ENCODE peak calls at places on chromosomes 5 and 9, in four cellular contexts. K is aorta, R is lower lobe of right lung, I is tibial nerve. M is an unnamed sample.

GRCh38 chr9:36517131-36517530 is 55.6 kb upstream of the MELK start:
- DNase-seq in K (no peak), R (no peak), I (no peak), M (no peak)

GRCh38 chr5:115549154-115549553 is 4.6 kb upstream of the FEM1C start:
- DNase-seq in K (no peak), R (no peak), I (no peak), M (no peak)

GRCh38 chr9:19408316-19408692 is 505 bp upstream of the ACER2 start:
- DNase-seq in K (peak), R (no peak), I (peak), M (peak)

GRCh38 chr5:108587816-108588215 is 159.9 kb upstream of the FER start:
- DNase-seq in K (no peak), R (no peak), I (no peak), M (no peak)

GRCh38 chr5:155786108-155786507 is 540.9 kb upstream of the SGCD start:
- DNase-seq in K (no peak), R (no peak), I (no peak), M (no peak)

GRCh38 chr5:68593211-68593701 is 377.7 kb downstream of the PIK3R1 start:
- DNase-seq in K (no peak), R (no peak), I (no peak), M (no peak)

GRCh38 chr5:125696762-125697161 is 726.4 kb upstream of the GRAMD2B start:
- DNase-seq in K (peak), R (no peak), I (peak), M (no peak)

GRCh38 chr5:132497488-132497997 is 7.0 kb upstream of the IRF1 start:
- DNase-seq in K (peak), R (peak), I (peak), M (peak)

GRCh38 chr9:112093875-112094227 is 81.2 kb downstream of the SUSD1 start:
- DNase-seq in K (no peak), R (no peak), I (no peak), M (no peak)

GRCh38 chr5:146620663-146621051 is 104.7 kb upstream of the GPR151 start:
- DNase-seq in K (no peak), R (no peak), I (no peak), M (no peak)

GRCh38 chr5:14665949-14666741 is 1.6 kb downstream of the OTULIN start:
- DNase-seq in K (no peak), R (no peak), I (no peak), M (no peak)

GRCh38 chr9:137605146-137606004 is at the start of gene ARRDC1:
- DNase-seq in K (peak), R (peak), I (peak), M (peak)

GRCh38 chr9:98862936-98863335 is 55.5 kb downstream of the GALNT12 start:
- DNase-seq in K (no peak), R (no peak), I (no peak), M (no peak)

GRCh38 chr9:89945133-89945532 is 340.3 kb downstream of the GADD45G start:
- DNase-seq in K (no peak), R (no peak), I (no peak), M (no peak)

GRCh38 chr9:135567311-135567710 is 5.8 kb downstream of the PAEP start:
- DNase-seq in K (no peak), R (no peak), I (no peak), M (no peak)

GRCh38 chr5:86968311-86968753 is 299.4 kb upstream of the RASA1 start:
- DNase-seq in K (no peak), R (no peak), I (no peak), M (peak)

GRCh38 chr5:52796507-52797103 is 8.9 kb downstream of the ITGA1 start:
- DNase-seq in K (no peak), R (no peak), I (no peak), M (no peak)

GRCh38 chr5:177361418-177362101 is 3.8 kb downstream of the RGS14 start:
- DNase-seq in K (peak), R (peak), I (no peak), M (no peak)

GRCh38 chr5:173757817-173758216 is 130.3 kb upstream of the CPEB4 start:
- DNase-seq in K (no peak), R (no peak), I (no peak), M (no peak)

GRCh38 chr9:113631093-113631765 is 167.7 kb downstream of the RGS3 start:
- DNase-seq in K (no peak), R (no peak), I (no peak), M (no peak)

GRCh38 chr5:1437452-1437851 is 7.8 kb downstream of the SLC6A3 start:
- DNase-seq in K (no peak), R (no peak), I (no peak), M (no peak)

GRCh38 chr9:4973246-4973645 is 11.8 kb upstream of the JAK2 start:
- DNase-seq in K (no peak), R (no peak), I (no peak), M (no peak)

GRCh38 chr5:66981705-66982387 is 214.8 kb downstream of the CD180 start:
- DNase-seq in K (no peak), R (no peak), I (no peak), M (no peak)

GRCh38 chr9:136626740-136627642 is 35.7 kb upstream of the EGFL7 start:
- DNase-seq in K (peak), R (peak), I (no peak), M (no peak)

GRCh38 chr9:106632621-106633020 is 230.3 kb upstream of the ZNF462 start:
- DNase-seq in K (no peak), R (no peak), I (no peak), M (no peak)

GRCh38 chr5:138459311-138459710 is 6.0 kb upstream of the EGR1 start:
- DNase-seq in K (peak), R (peak), I (peak), M (no peak)

GRCh38 chr5:141077826-141078225 is 16.6 kb upstream of the PCDHB2 start:
- DNase-seq in K (no peak), R (no peak), I (no peak), M (no peak)

GRCh38 chr5:117973785-117974184 is 1014.6 kb downstream of the DTWD2 start:
- DNase-seq in K (no peak), R (no peak), I (no peak), M (no peak)

GRCh38 chr5:68534131-68534940 is 318.8 kb downstream of the PIK3R1 start:
- DNase-seq in K (peak), R (no peak), I (no peak), M (no peak)

GRCh38 chr9:127680226-127680625 is 26.6 kb upstream of the CFAP157 start:
- DNase-seq in K (no peak), R (no peak), I (no peak), M (no peak)
- H3K27ac ChIP-seq in K (no peak), R (no peak), I (no peak), M (no peak)

DNA sequence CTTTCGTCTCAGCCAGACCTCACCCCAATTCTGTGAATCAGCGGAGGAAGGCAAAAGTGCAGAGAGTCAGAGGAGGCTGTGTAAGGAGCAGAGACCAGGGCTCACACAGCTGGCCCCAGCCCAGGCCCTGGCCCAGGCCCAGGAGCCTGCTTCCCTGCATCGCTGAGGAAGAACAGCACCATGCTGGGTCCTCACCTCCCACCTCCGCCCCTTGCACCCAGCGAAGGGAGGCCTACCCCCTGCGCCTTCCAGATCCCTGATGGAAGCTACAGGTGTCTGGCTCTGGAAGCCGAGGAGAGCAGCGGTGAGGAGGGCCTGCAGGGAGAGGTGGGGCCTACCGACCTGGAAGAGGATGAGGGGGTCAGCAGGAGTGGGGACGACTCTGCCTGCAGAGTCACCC is 22.3 kb upstream of the SYNPO start:
- DNase-seq in K (no peak), R (no peak), I (no peak), M (no peak)
- H3K27ac ChIP-seq in K (peak), R (peak), I (no peak), M (peak)

DNA sequence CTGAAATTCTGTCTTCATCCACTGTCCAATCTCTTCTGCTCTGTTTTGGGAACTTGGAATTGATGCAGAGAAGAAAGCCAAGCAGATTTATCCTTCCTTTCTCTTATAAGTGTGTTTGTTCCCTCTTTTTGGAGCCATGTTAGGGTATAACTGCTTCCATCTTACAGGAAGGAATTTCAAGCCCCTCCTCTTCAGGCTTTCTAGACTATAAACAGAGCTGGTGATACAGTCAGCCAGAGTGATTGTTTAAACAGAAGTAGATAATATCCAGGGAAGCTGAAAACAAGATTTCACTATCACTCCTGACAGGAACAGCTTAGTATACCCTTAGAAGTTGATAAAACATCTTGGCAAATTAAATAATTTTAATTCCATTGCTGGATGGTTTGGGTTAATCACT is 102.1 kb upstream of the DMRT1 start:
- DNase-seq in K (no peak), R (no peak), I (no peak), M (no peak)
- H3K27ac ChIP-seq in K (no peak), R (peak), I (no peak), M (peak)

GRCh38 chr9:74498616-74499095 is 1.5 kb downstream of the RORB start:
- DNase-seq in K (no peak), R (no peak), I (no peak), M (no peak)

GRCh38 chr9:74494490-74494889 is 2.6 kb upstream of the RORB start:
- DNase-seq in K (no peak), R (no peak), I (no peak), M (no peak)

GRCh38 chr9:74497750-74498615 is 848 bp downstream of the RORB start:
- DNase-seq in K (peak), R (peak), I (no peak), M (peak)

GRCh38 chr9:74499111-74499601 is 2.0 kb downstream of the RORB start:
- DNase-seq in K (no peak), R (no peak), I (no peak), M (peak)

GRCh38 chr9:74496819-74497749 is at the start of gene RORB:
- DNase-seq in K (peak), R (peak), I (peak), M (peak)
- H3K27ac ChIP-seq in K (no peak), R (no peak), I (no peak), M (no peak)

GRCh38 chr9:133740891-133741290 is 2.7 kb upstream of the SARDH start:
- DNase-seq in K (no peak), R (no peak), I (no peak), M (no peak)

GRCh38 chr9:133739408-133740280 is 1.5 kb upstream of the SARDH start:
- DNase-seq in K (no peak), R (no peak), I (no peak), M (no peak)

GRCh38 chr9:133742251-133742650 is 4.1 kb upstream of the SARDH start:
- DNase-seq in K (no peak), R (no peak), I (no peak), M (no peak)

GRCh38 chr9:133742849-133743444 is 4.8 kb upstream of the SARDH start:
- DNase-seq in K (peak), R (peak), I (peak), M (peak)

DNA sequence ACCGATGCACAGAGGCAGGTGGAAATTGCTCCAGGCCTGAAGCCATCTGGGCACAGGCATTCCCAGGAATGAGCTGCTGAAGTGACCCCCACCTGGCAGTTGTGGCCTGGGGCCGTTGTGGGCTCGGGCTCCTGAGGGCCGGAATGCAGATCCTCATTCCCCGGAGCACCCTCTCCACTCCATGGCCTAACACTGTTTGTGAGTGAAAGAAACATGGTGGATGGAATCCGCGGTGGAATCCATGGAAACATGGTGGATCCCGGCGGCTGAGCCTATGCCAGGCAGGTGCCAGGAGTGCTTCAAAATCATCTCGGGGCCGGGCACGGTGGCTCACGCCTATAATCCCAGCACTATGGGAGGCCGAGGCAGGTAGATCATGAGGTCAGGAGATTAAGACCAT is 3.6 kb upstream of the SARDH start:
- DNase-seq in K (no peak), R (no peak), I (no peak), M (no peak)
- H3K27ac ChIP-seq in K (no peak), R (no peak), I (no peak), M (no peak)

GRCh38 chr5:157855404-157855994 is 3.4 kb downstream of the CLINT1 start:
- DNase-seq in K (peak), R (no peak), I (peak), M (no peak)

GRCh38 chr5:157858527-157859226 is at the start of gene CLINT1:
- DNase-seq in K (peak), R (peak), I (peak), M (peak)

GRCh38 chr5:157859227-157859575 is 256 bp upstream of the CLINT1 start:
- DNase-seq in K (no peak), R (no peak), I (no peak), M (no peak)

GRCh38 chr5:157860898-157861894 is 2.3 kb upstream of the CLINT1 start:
- DNase-seq in K (no peak), R (no peak), I (no peak), M (no peak)

DNA sequence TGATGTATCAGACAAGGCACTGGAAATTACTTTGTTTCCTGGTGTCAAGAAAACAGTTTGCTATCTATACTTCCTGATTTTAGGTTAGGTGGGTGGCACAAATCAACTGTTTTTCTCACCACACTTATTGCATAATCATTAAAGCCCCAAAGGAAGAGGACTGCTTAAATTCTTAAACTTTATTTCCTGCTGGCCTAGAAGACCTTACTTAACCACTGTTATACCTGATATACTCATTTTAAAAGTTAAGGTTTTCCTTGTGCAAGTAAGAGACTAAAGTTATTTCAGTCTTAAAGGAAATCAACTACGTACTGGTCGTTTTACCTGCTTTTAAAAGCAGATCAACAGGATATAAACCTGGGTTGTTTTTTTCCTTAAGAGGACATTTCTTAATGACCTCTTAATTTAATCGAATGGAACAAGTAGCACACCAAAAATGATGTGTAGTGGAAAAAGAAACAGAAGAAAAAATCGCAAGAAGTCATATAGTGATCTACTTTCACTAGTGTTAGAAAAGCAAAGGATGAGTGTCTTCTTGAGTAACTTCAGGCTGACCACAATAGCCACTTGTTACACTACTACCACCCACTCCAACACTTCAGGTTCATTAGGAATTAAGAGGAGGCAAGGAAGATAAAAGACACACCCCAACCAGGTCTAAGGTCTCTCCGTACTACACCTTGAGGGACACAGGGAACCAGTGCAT is 971 bp downstream of the CLINT1 start:
- DNase-seq in K (no peak), R (no peak), I (no peak), M (no peak)
- H3K27ac ChIP-seq in K (peak), R (peak), I (peak), M (peak)

GRCh38 chr9:86413966-86414880 is 60.0 kb upstream of the TUT7 start:
- DNase-seq in K (no peak), R (no peak), I (no peak), M (no peak)
- H3K27ac ChIP-seq in K (no peak), R (no peak), I (no peak), M (no peak)

GRCh38 chr9:33445941-33446506 is 1.4 kb downstream of the AQP3 start:
- DNase-seq in K (no peak), R (no peak), I (no peak), M (no peak)
- H3K27ac ChIP-seq in K (no peak), R (peak), I (no peak), M (no peak)

GRCh38 chr5:72167790-72168189 is 60.5 kb downstream of the MAP1B start:
- DNase-seq in K (peak), R (no peak), I (no peak), M (peak)
- H3K27ac ChIP-seq in K (peak), R (no peak), I (no peak), M (no peak)

DNA sequence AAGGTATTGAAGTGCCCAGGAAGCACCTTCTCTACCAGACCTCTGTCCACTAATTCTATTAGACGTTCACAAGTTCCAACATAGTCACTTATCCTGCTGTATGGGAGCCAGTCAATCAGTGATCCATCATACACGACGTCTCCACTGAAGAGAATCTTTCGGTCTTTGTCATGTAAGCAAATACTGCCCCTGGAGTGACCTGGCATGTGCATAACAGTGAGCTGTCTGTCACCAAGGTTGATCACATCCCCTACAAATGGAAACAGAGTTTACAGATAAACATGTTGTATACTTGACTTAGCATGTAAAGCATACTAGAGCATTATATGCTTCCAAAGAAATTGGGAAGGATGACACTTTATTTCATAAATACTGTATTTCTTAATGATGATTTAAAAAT is 13.3 kb downstream of the MBLAC2 start:
- DNase-seq in K (no peak), R (no peak), I (no peak), M (no peak)
- H3K27ac ChIP-seq in K (no peak), R (no peak), I (no peak), M (no peak)